ENCODE peak calls at places on chromosomes 2 and 18, in ten cellular contexts. Y is anterior cingulate cortex; W is CD8-positive, alpha-beta memory T cell; U is lower lobe of right lung; C is effector memory CD8-positive, alpha-beta T cell; N is HFFc6; J is stimulated activated CD8-positive, alpha-beta memory T cell treated with anti-CD3 and anti-CD28 coated beads, Interleukin-15, amount 100 ng/mL, for 4 hours; B is upper lobe of right lung; K is germinal center; X is HL-60. F is an unnamed sample.

GRCh38 chr2:1231664-1232063 is 181.6 kb upstream of the TPO start:
- DNase-seq in X (no peak), K (no peak), N (no peak), B (no peak), U (no peak), J (no peak), W (no peak), C (no peak), Y (no peak), F (no peak)

GRCh38 chr2:30979822-30980245 is 158.4 kb downstream of the GALNT14 start:
- DNase-seq in B (no peak), N (peak; percentile 79), K (no peak), X (no peak), C (no peak), U (no peak), J (no peak), Y (no peak), W (no peak), F (peak; percentile 73)

GRCh38 chr2:51812138-51812866 is 780.4 kb upstream of the NRXN1 start:
- DNase-seq in Y (no peak), B (no peak), N (peak; percentile 25), K (no peak), W (no peak), J (no peak), C (no peak), X (no peak), U (no peak), F (peak; percentile 69)

GRCh38 chr2:127174176-127174575 is 45.9 kb downstream of the CYP27C1 start:
- DNase-seq in K (peak; percentile 40), W (no peak), U (no peak), X (no peak), J (no peak), N (no peak), Y (no peak), C (no peak), B (no peak), F (no peak)

GRCh38 chr18:27030403-27030802 is 154.7 kb downstream of the CHST9 start:
- DNase-seq in U (no peak), B (no peak), J (no peak), N (no peak), Y (no peak), K (no peak), C (no peak), X (no peak), W (no peak), F (no peak)

GRCh38 chr2:236167297-236168109 is 683 bp downstream of the GBX2 start:
- DNase-seq in N (peak; percentile 12), Y (no peak), J (no peak), K (no peak), C (no peak), X (no peak), W (no peak), B (peak; percentile 61), U (no peak), F (no peak)

GRCh38 chr18:3162181-3162580 is 57.6 kb downstream of the MYOM1 start:
- DNase-seq in Y (no peak), X (no peak), N (no peak), J (no peak), B (no peak), W (no peak), K (no peak), U (no peak), C (no peak), F (no peak)

GRCh38 chr2:214830794-214831346 is 21.4 kb upstream of the BARD1 start:
- DNase-seq in Y (no peak), J (no peak), W (no peak), K (no peak), B (no peak), U (no peak), C (no peak), N (no peak), X (peak; percentile 8), F (no peak)

GRCh38 chr18:25279961-25280360 is 72.0 kb downstream of the ZNF521 start:
- DNase-seq in C (no peak), B (no peak), J (no peak), X (no peak), U (no peak), Y (no peak), N (no peak), W (no peak), K (no peak), F (no peak)

GRCh38 chr2:45045706-45046105 is 36.5 kb upstream of the SIX2 start:
- DNase-seq in U (no peak), W (no peak), B (no peak), J (no peak), K (no peak), N (no peak), C (no peak), X (no peak), Y (no peak), F (no peak)

GRCh38 chr2:46821600-46821999 is 94.0 kb downstream of the MCFD2 start:
- DNase-seq in B (peak; percentile 44), X (no peak), C (no peak), U (no peak), N (no peak), K (no peak), W (no peak), J (no peak), Y (no peak), F (no peak)

GRCh38 chr2:121648611-121649401 is 456 bp downstream of the CLASP1 start:
- DNase-seq in J (peak; percentile 3), X (peak; percentile 49), Y (peak; percentile 55), C (peak; percentile 44), U (peak; percentile 74), B (peak; percentile 76), K (peak; percentile 36), N (peak; percentile 48), W (peak; percentile 60), F (peak; percentile 46)

GRCh38 chr2:55804535-55804934 is 110.9 kb upstream of the PNPT1 start:
- DNase-seq in J (no peak), K (no peak), X (no peak), B (no peak), N (no peak), U (no peak), W (no peak), C (no peak), Y (no peak), F (no peak)

GRCh38 chr2:212549463-212549862 is 10.9 kb upstream of the ERBB4 start:
- DNase-seq in X (no peak), W (no peak), B (no peak), K (no peak), C (no peak), J (no peak), U (no peak), Y (no peak), N (no peak), F (no peak)

GRCh38 chr2:104976603-104977120 is 61.2 kb upstream of the MRPS9 start:
- DNase-seq in B (no peak), X (peak; percentile 83), Y (no peak), N (no peak), C (peak; percentile 2), U (no peak), K (peak; percentile 79), J (no peak), W (no peak), F (no peak)

GRCh38 chr2:145038041-145038525 is 518.2 kb upstream of the ZEB2 start:
- DNase-seq in N (no peak), W (no peak), U (no peak), J (no peak), X (no peak), B (no peak), Y (peak; percentile 16), K (no peak), C (no peak), F (no peak)

GRCh38 chr2:98029718-98030222 is 34.0 kb upstream of the TMEM131 start:
- DNase-seq in U (no peak), B (no peak), W (no peak), J (no peak), N (no peak), Y (no peak), X (no peak), C (no peak), K (no peak), F (no peak)

GRCh38 chr2:122108186-122108585 is 352.7 kb downstream of the TSN start:
- DNase-seq in B (no peak), C (no peak), U (no peak), Y (no peak), N (no peak), K (no peak), X (no peak), W (no peak), J (no peak), F (no peak)

GRCh38 chr18:47260138-47260923 is 8.9 kb upstream of the SKOR2 start:
- DNase-seq in Y (no peak), N (no peak), C (no peak), K (peak; percentile 47), U (peak; percentile 66), W (no peak), B (peak; percentile 87), J (no peak), X (peak; percentile 48), F (no peak)

GRCh38 chr2:72954376-72955187 is 37.3 kb downstream of the EMX1 start:
- DNase-seq in X (no peak), W (no peak), J (no peak), U (no peak), K (no peak), Y (no peak), B (no peak), N (no peak), C (no peak), F (no peak)

GRCh38 chr18:5463390-5463789 is 80.4 kb downstream of the EPB41L3 start:
- DNase-seq in C (no peak), W (no peak), N (peak; percentile 83), J (no peak), K (no peak), Y (no peak), U (peak; percentile 62), B (peak; percentile 66), X (peak; percentile 62), F (peak; percentile 56)

GRCh38 chr2:45233301-45233700 is 224.0 kb upstream of the SIX2 start:
- DNase-seq in C (no peak), K (no peak), U (no peak), B (no peak), W (no peak), X (no peak), N (no peak), J (no peak), Y (no peak), F (no peak)